ENCODE peak calls at places on chromosomes 3 and 15, in seven cellular contexts. L is activated T-cell treated with anti-CD3 and anti-CD28 coated beads, Interleukin-2, amount 50 U/mL, for 72 hours; Z is KBM-7; K is SK-MEL-5; W is stimulated activated CD4-positive, alpha-beta T cell treated with anti-CD3 and anti-CD28 coated beads, Interleukin-1b, Interleukin-23, amount 100 ng/mL, for 48 hours; C is GDM1; N is mucosa of descending colon. A is an unnamed sample.

GRCh38 chr15:73382131-73382530 is 13.4 kb upstream of the HCN4 start:
- DNase-seq in L (no peak), Z (no peak), K (no peak), W (no peak), C (no peak), N (no peak), A (no peak)

GRCh38 chr3:150158974-150159625 is 188.4 kb upstream of the PFN2 start:
- DNase-seq in L (no peak), Z (no peak), K (no peak), W (no peak), C (no peak), N (no peak), A (no peak)

GRCh38 chr3:78798266-78798832 is 969.4 kb downstream of the ROBO1 start:
- DNase-seq in L (no peak), Z (no peak), K (no peak), W (no peak), C (no peak), N (no peak), A (no peak)

GRCh38 chr3:136802481-136802996 is 16.4 kb upstream of the SLC35G2 start:
- DNase-seq in L (no peak), Z (peak), K (peak), W (no peak), C (no peak), N (no peak), A (no peak)

GRCh38 chr15:25931846-25932245 is 68.7 kb upstream of the ATP10A start:
- DNase-seq in L (no peak), Z (no peak), K (peak), W (no peak), C (no peak), N (no peak), A (no peak)

GRCh38 chr3:147613710-147614109 is 204.5 kb downstream of the ZIC1 start:
- DNase-seq in L (no peak), Z (no peak), K (no peak), W (no peak), C (no peak), N (no peak), A (peak)

GRCh38 chr3:32593903-32594525 is 23.4 kb upstream of the DYNC1LI1 start:
- DNase-seq in L (no peak), Z (no peak), K (no peak), W (no peak), C (no peak), N (no peak), A (no peak)

GRCh38 chr3:96863129-96863740 is 48.8 kb downstream of the EPHA6 start:
- DNase-seq in L (peak), Z (peak), K (peak), W (no peak), C (peak), N (no peak), A (peak)

GRCh38 chr15:88391700-88392099 is 75.5 kb downstream of the MRPL46 start:
- DNase-seq in L (no peak), Z (peak), K (no peak), W (no peak), C (peak), N (no peak), A (peak)

GRCh38 chr15:70488002-70488605 is 275.3 kb downstream of the UACA start:
- DNase-seq in L (peak), Z (peak), K (peak), W (peak), C (peak), N (peak), A (peak)

GRCh38 chr15:100713163-100713867 is 110.9 kb downstream of the ASB7 start:
- DNase-seq in L (no peak), Z (no peak), K (peak), W (no peak), C (no peak), N (no peak), A (no peak)

GRCh38 chr15:37106490-37107001 is 6.2 kb upstream of the MEIS2 start:
- DNase-seq in L (peak), Z (peak), K (peak), W (no peak), C (no peak), N (no peak), A (peak)

A was measured in OCI-M1.